ENCODE peak calls at places on chromosomes 12 and 14, in seven cellular contexts. G, D, A, J, N, Z and P are unnamed samples.

GRCh38 chr12:76790564-76791552 is 26.9 kb downstream of the ZDHHC17 start:
- DNase-seq in N (no peak), G (peak), D (peak), J (no peak), Z (no peak), A (no peak), P (no peak)

GRCh38 chr12:93766802-93767523 is 89.8 kb downstream of the CRADD start:
- DNase-seq in N (no peak), D (no peak), A (no peak), G (peak), Z (no peak), J (no peak), P (no peak)

GRCh38 chr14:90583427-90583826 is 186.6 kb downstream of the CALM1 start:
- DNase-seq in D (no peak), Z (no peak), A (no peak), N (no peak), G (no peak), J (no peak), P (no peak)

GRCh38 chr12:50220357-50221061 is 53.3 kb upstream of the CERS5 start:
- DNase-seq in N (no peak), G (peak), D (no peak), J (no peak), A (no peak), Z (no peak), P (no peak)

GRCh38 chr12:120529641-120530314 is 820 bp upstream of the COQ5 start:
- DNase-seq in G (peak), D (no peak), Z (no peak), A (no peak), J (no peak), N (no peak), P (no peak)

GRCh38 chr12:38811814-38812356 is 93.5 kb downstream of the CPNE8 start:
- DNase-seq in G (no peak), D (no peak), Z (no peak), J (no peak), A (no peak), N (no peak), P (no peak)

GRCh38 chr12:6068226-6068625 is 56.2 kb downstream of the VWF start:
- DNase-seq in G (no peak), J (no peak), A (no peak), Z (no peak), N (no peak), D (no peak), P (no peak)

GRCh38 chr12:76422154-76422877 is 74.1 kb upstream of the BBS10 start:
- DNase-seq in A (no peak), J (no peak), G (no peak), Z (no peak), D (no peak), N (no peak), P (no peak)

DNA sequence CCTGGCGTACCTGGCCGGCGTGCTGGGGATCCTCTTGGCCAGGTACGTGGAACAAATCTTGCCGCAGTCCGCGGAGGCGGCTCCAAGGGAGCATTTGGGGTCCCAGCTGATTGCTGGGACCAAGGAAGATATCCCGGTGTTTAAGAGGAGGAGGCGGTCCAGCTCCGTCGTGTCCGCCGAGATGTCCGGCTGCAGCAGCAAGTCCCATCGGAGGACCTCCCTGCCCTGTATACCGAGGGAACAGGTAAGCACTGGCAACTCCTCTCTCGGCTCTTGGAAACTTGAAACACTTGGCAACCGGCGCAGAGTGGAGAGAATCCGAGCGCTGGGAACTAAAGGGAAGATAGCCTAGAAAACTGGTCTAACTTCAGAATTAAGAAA is 1.7 kb downstream of the PDE3A start:
- DNase-seq in N (no peak), J (peak), D (no peak), Z (no peak), G (peak), A (peak), P (peak)
- H3K4me3 ChIP-seq in N (peak), J (peak), D (peak), Z (peak), G (peak), A (peak), P (peak)

GRCh38 chr14:105690671-105691070 is 164.3 kb downstream of the TMEM121 start:
- DNase-seq in G (no peak), D (no peak), J (no peak), N (no peak), A (no peak), Z (no peak), P (no peak)

GRCh38 chr14:105694961-105695360 is 168.6 kb downstream of the TMEM121 start:
- DNase-seq in G (no peak), Z (no peak), J (no peak), D (no peak), N (no peak), A (no peak), P (no peak)

GRCh38 chr14:105685003-105685402 is 158.6 kb downstream of the TMEM121 start:
- DNase-seq in N (no peak), J (no peak), G (no peak), A (no peak), Z (no peak), D (no peak), P (no peak)

DNA sequence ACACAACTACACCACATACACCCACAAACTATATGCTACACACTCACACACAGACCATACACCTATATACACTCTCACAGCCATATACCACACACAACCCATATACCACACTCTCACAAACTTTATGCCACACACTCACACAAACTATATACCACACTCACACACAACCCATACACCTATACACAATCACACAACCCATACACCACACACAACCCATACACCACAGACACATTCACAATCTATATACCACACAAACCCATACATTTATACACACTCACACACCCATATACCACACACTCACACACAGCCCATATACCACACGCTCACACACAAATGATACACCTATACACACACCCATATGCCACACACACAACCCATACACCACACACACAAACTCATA is 163.3 kb downstream of the TMEM121 start:
- DNase-seq in J (no peak), G (no peak), N (no peak), A (no peak), Z (no peak), D (no peak), P (no peak)
- H3K4me3 ChIP-seq in J (no peak), G (no peak), N (no peak), A (no peak), Z (no peak), D (no peak), P (no peak)

DNA sequence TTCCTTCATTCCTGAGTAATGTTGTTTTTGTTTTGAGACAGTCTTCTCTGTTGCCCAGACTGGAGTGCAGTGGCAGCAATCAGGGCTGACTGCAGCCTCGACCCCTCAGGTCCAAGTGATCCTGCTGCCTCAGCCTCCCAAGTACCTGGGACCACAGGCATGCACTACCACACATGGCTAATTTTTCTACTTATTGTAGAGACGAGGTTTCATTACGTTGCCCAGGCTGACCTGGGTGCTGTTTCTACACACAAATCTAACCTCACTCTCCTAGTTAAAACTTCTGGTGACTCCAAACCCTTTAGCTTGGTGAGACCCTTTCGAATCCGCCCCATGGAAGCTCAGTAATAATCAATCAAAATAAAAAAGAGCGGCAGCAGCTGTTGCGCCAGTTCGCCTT is 1.3 kb downstream of the TMEM116 start:
- DNase-seq in J (no peak), A (no peak), G (no peak), N (no peak), Z (no peak), D (no peak), P (no peak)
- H3K4me3 ChIP-seq in J (peak), A (no peak), G (no peak), N (peak), Z (no peak), D (no peak), P (no peak)

DNA sequence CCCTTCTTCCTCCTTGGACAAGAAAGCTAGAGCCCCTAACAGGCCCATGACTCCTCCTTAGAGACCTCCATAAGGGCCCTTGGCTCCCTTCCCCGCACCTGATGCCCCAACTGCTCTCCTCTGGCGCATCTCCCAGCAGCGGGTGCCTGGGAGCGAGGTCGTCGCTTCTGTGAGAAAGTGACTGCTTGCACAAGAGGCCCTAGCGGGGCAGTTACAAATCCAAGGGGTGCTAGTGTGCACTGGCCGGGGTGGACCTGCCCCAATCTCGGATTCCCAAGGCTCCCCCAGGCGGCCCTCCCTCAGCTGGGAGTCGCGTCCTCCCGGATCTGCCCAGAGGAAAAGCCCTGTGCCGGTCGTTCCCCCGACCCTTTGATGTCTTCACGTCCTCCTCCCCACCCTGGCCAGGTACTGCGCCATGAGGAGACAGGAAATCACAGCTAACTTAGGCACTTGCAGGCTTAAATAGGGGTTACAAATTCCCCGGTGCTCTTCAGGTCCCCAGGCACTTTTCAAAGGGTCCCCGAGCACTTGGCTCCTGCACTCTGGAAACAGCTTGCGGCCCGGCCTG is 2.8 kb downstream of the NKX2-8 start:
- DNase-seq in N (no peak), G (no peak), Z (no peak), A (no peak), D (no peak), J (no peak), P (no peak)
- H3K4me3 ChIP-seq in N (no peak), G (no peak), Z (no peak), A (no peak), D (no peak), J (no peak), P (no peak)

DNA sequence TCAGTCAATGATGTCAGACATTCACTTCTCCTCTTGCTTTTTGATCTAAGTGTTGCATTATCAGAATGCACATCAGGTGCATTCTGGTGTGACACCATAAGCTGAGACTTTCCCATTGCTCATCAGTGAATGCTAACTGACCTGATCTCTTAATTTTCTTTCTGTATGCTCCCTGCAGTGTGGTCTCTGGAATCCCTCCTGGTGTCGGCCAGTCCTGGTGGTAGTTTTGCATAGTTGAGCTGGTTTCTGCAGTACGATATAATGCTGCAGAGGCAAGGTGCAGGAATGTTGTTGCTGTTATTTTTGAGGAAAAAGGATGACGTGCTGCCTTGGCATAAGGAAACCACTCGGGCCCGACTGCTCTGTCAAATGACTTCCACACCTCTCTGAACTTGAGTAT is 11.0 kb upstream of the SRP54 start:
- DNase-seq in Z (no peak), N (peak), G (no peak), D (peak), J (no peak), A (no peak), P (no peak)
- H3K4me3 ChIP-seq in Z (no peak), N (no peak), G (no peak), D (no peak), J (no peak), A (no peak), P (no peak)